ENCODE peak calls at places on chromosomes 13 and 19, in nine cellular contexts. M, U, W, R, S, N, J, E and D are unnamed samples.

GRCh38 chr13:28325022-28325421 is 169.9 kb downstream of the FLT1 start:
- DNase-seq in E (no peak), W (no peak), R (no peak), J (no peak), N (no peak), M (no peak), S (peak; percentile 77), U (no peak), D (no peak)

GRCh38 chr19:43639507-43640423 is at the start of gene CADM4:
- DNase-seq in W (no peak), J (peak; percentile 33), E (no peak), U (peak; percentile 54), S (no peak), R (peak; percentile 43), M (no peak), N (no peak), D (peak; percentile 84)

GRCh38 chr19:11496391-11497163 is 9.1 kb downstream of the ZNF653 start:
- DNase-seq in R (peak; percentile 76), S (peak; percentile 85), E (peak; percentile 74), U (no peak), N (peak; percentile 65), J (peak; percentile 64), M (peak; percentile 57), W (peak; percentile 61), D (peak; percentile 82)

GRCh38 chr19:30778961-30779690 is 406.9 kb downstream of the ZNF536 start:
- DNase-seq in S (no peak), J (no peak), U (no peak), N (no peak), R (no peak), M (no peak), W (no peak), E (no peak), D (no peak)

GRCh38 chr13:44806841-44807240 is 182.4 kb downstream of the NUFIP1 start:
- DNase-seq in E (no peak), R (no peak), W (no peak), S (no peak), J (no peak), M (no peak), U (no peak), N (no peak), D (no peak)

GRCh38 chr13:65844266-65844841 is 1385.8 kb downstream of the PCDH9 start:
- DNase-seq in R (no peak), J (no peak), E (no peak), M (no peak), W (no peak), U (no peak), S (no peak), N (no peak), D (no peak)

GRCh38 chr13:113305208-113305607 is 8.2 kb downstream of the LAMP1 start:
- DNase-seq in J (no peak), N (no peak), S (no peak), R (no peak), E (no peak), W (no peak), M (peak; percentile 73), U (no peak), D (no peak)

GRCh38 chr19:661427-662196 is 1.4 kb downstream of the RNF126 start:
- DNase-seq in W (no peak), E (no peak), J (no peak), N (no peak), R (peak; percentile 60), U (no peak), S (no peak), M (no peak), D (peak; percentile 88)

GRCh38 chr19:33767898-33768413 is 28.7 kb upstream of the KCTD15 start:
- DNase-seq in J (no peak), S (peak; percentile 24), N (no peak), M (no peak), U (no peak), E (peak; percentile 81), W (peak; percentile 36), R (no peak), D (no peak)

GRCh38 chr13:93925976-93926375 is 553.5 kb downstream of the DCT start:
- DNase-seq in S (no peak), W (no peak), U (no peak), R (no peak), N (no peak), E (no peak), M (no peak), J (no peak), D (no peak)

GRCh38 chr19:1309977-1310852 is 24.5 kb downstream of the EFNA2 start:
- DNase-seq in R (no peak), M (no peak), N (no peak), J (peak; percentile 10), S (no peak), E (no peak), U (no peak), W (no peak), D (no peak)

GRCh38 chr19:34500656-34501120 is 19.1 kb downstream of the WTIP start:
- DNase-seq in U (no peak), R (no peak), W (peak; percentile 23), J (no peak), M (no peak), S (no peak), N (no peak), E (no peak), D (peak; percentile 43)

GRCh38 chr19:38385057-38385803 is 2.6 kb downstream of the GGN start:
- DNase-seq in U (no peak), W (no peak), S (no peak), N (no peak), E (no peak), M (no peak), J (no peak), R (no peak), D (no peak)

GRCh38 chr13:107473255-107473654 is 742.1 kb downstream of the LIG4 start:
- DNase-seq in S (no peak), W (no peak), E (no peak), N (no peak), R (no peak), U (no peak), M (no peak), J (no peak), D (no peak)

GRCh38 chr19:756232-756631 is 5.3 kb downstream of the MISP start:
- DNase-seq in U (no peak), W (peak; percentile 89), E (no peak), R (no peak), J (no peak), S (peak; percentile 37), N (no peak), M (peak; percentile 43), D (no peak)

GRCh38 chr19:54388001-54388802 is 23.5 kb upstream of the LAIR1 start:
- DNase-seq in M (no peak), R (no peak), E (no peak), U (no peak), W (peak; percentile 34), J (no peak), S (no peak), N (no peak), D (peak; percentile 51)

GRCh38 chr19:15869109-15869555 is 28.7 kb downstream of the CYP4F2 start:
- DNase-seq in M (no peak), W (peak; percentile 36), N (no peak), S (peak; percentile 23), U (no peak), E (no peak), J (no peak), R (peak; percentile 42), D (peak; percentile 55)

GRCh38 chr13:110957181-110957884 is 42.5 kb upstream of the ANKRD10 start:
- DNase-seq in W (no peak), N (no peak), E (peak; percentile 14), R (no peak), J (no peak), U (no peak), M (no peak), S (peak; percentile 35), D (no peak)
- TF ChIP-seq CTCF in W (no peak), N (peak; percentile 45), E (no peak), R (no peak), J (no peak), U (no peak), M (no peak), S (peak; percentile 8), D (no peak)

GRCh38 chr19:58326914-58327726 is at the start of gene ZSCAN22:
- DNase-seq in M (peak; percentile 93), E (peak; percentile 91), R (peak; percentile 97), U (peak; percentile 94), W (peak; percentile 100), N (peak; percentile 86), J (peak; percentile 95), S (peak; percentile 96), D (peak; percentile 97)

GRCh38 chr19:58326501-58326913 is 287 bp upstream of the ZSCAN22 start:
- DNase-seq in J (no peak), W (no peak), R (no peak), S (no peak), U (no peak), N (no peak), E (no peak), M (no peak), D (no peak)

GRCh38 chr19:58325623-58326022 is 1.2 kb upstream of the ZSCAN22 start:
- DNase-seq in S (no peak), J (no peak), R (no peak), M (peak; percentile 29), E (no peak), N (no peak), U (no peak), W (no peak), D (no peak)

GRCh38 chr19:58330458-58330857 is 3.7 kb downstream of the ZSCAN22 start:
- DNase-seq in E (no peak), W (no peak), J (no peak), M (peak; percentile 68), R (peak; percentile 31), N (no peak), U (no peak), S (peak; percentile 70), D (no peak)

GRCh38 chr19:58328999-58329398 is 2.2 kb downstream of the ZSCAN22 start:
- DNase-seq in W (no peak), E (peak; percentile 46), S (no peak), R (no peak), N (no peak), J (no peak), M (no peak), U (no peak), D (no peak)
- TF ChIP-seq CTCF in W (no peak), E (peak; percentile 48), S (no peak), R (no peak), N (peak; percentile 12), J (no peak), M (no peak), U (no peak), D (peak; percentile 13)

GRCh38 chr13:60623131-60623530 is 226.1 kb downstream of the TDRD3 start:
- DNase-seq in R (no peak), M (no peak), N (no peak), S (no peak), W (no peak), J (no peak), U (no peak), E (no peak), D (no peak)

GRCh38 chr13:60629158-60629557 is 232.1 kb downstream of the TDRD3 start:
- DNase-seq in S (no peak), W (no peak), N (no peak), R (no peak), E (no peak), M (no peak), U (no peak), J (no peak), D (no peak)

GRCh38 chr13:60627071-60627686 is 230.2 kb downstream of the TDRD3 start:
- DNase-seq in J (no peak), S (peak; percentile 29), W (peak; percentile 53), R (no peak), N (no peak), U (no peak), E (peak; percentile 61), M (peak; percentile 13), D (peak; percentile 17)
- TF ChIP-seq CTCF in J (no peak), S (peak; percentile 73), W (no peak), R (peak; percentile 18), N (peak; percentile 63), U (peak; percentile 8), E (peak; percentile 84), M (peak; percentile 85), D (peak; percentile 51)

GRCh38 chr13:98556968-98557591 is 19.8 kb downstream of the STK24 start:
- DNase-seq in R (peak; percentile 39), S (no peak), N (no peak), E (no peak), J (no peak), U (no peak), M (peak; percentile 65), W (peak; percentile 42), D (no peak)
- TF ChIP-seq CTCF in R (peak; percentile 25), S (no peak), N (no peak), E (no peak), J (no peak), U (no peak), M (no peak), W (no peak), D (no peak)